ENCODE peak calls at places on chromosome X, in four cellular contexts. One of them, this sample, is unnamed.
A peak's percentile ranks its signal among the peaks of the same experiment; 100 is the strongest.

GRCh38 chrX:2385224-2385623 is 115.6 kb downstream of the DHRSX start:
- DNase-seq in nucleus accumbens: no peak
- DNase-seq in HFF-Myc: no peak
- DNase-seq in aorta: no peak
- DNase-seq in this sample: no peak

GRCh38 chrX:3728454-3728853 is 15.0 kb upstream of the PRKX start:
- DNase-seq in aorta: no peak
- DNase-seq in nucleus accumbens: no peak
- DNase-seq in HFF-Myc: no peak
- DNase-seq in this sample: no peak

GRCh38 chrX:13747836-13748235 is 13.3 kb downstream of the OFD1 start:
- DNase-seq in HFF-Myc: peak; percentile 11
- DNase-seq in aorta: no peak
- DNase-seq in nucleus accumbens: no peak
- DNase-seq in this sample: peak; percentile 50

GRCh38 chrX:19679787-19680186 is 164.5 kb upstream of the MAP3K15 start:
- DNase-seq in HFF-Myc: no peak
- DNase-seq in aorta: no peak
- DNase-seq in nucleus accumbens: no peak
- DNase-seq in this sample: no peak

GRCh38 chrX:39311646-39312045 is 510.4 kb downstream of the MID1IP1 start:
- DNase-seq in HFF-Myc: no peak
- DNase-seq in nucleus accumbens: no peak
- DNase-seq in aorta: no peak
- DNase-seq in this sample: no peak

GRCh38 chrX:155070663-155070974 is 317 bp downstream of the CMC4 start:
- DNase-seq in HFF-Myc: no peak
- DNase-seq in nucleus accumbens: peak; percentile 23
- DNase-seq in aorta: no peak
- DNase-seq in this sample: no peak

GRCh38 chrX:69037786-69038185 is 127.5 kb downstream of the PJA1 start:
- DNase-seq in nucleus accumbens: no peak
- DNase-seq in aorta: no peak
- DNase-seq in HFF-Myc: no peak
- DNase-seq in this sample: no peak

GRCh38 chrX:94600077-94600476 is 926.1 kb downstream of the FAM133A start:
- DNase-seq in nucleus accumbens: no peak
- DNase-seq in HFF-Myc: no peak
- DNase-seq in aorta: no peak
- DNase-seq in this sample: no peak

GRCh38 chrX:112822892-112823291 is 17.7 kb downstream of the AMOT start:
- DNase-seq in HFF-Myc: no peak
- DNase-seq in nucleus accumbens: no peak
- DNase-seq in aorta: no peak
- DNase-seq in this sample: no peak

GRCh38 chrX:151679798-151680427 is 15.3 kb upstream of the PRRG3 start:
- DNase-seq in nucleus accumbens: no peak
- DNase-seq in HFF-Myc: no peak
- DNase-seq in aorta: no peak
- DNase-seq in this sample: no peak

GRCh38 chrX:118545510-118545909 is 49.9 kb downstream of the DOCK11 start:
- DNase-seq in HFF-Myc: no peak
- DNase-seq in nucleus accumbens: no peak
- DNase-seq in aorta: no peak
- DNase-seq in this sample: no peak

GRCh38 chrX:25858273-25858880 is 279.8 kb upstream of the MAGEB18 start:
- DNase-seq in HFF-Myc: no peak
- DNase-seq in nucleus accumbens: no peak
- DNase-seq in aorta: no peak
- DNase-seq in this sample: no peak

GRCh38 chrX:21715825-21716224 is 42.1 kb downstream of the SMPX start:
- DNase-seq in aorta: no peak
- DNase-seq in nucleus accumbens: no peak
- DNase-seq in HFF-Myc: no peak
- DNase-seq in this sample: no peak

GRCh38 chrX:65644621-65645287 is 22.7 kb upstream of the MSN start:
- DNase-seq in HFF-Myc: peak; percentile 41
- DNase-seq in nucleus accumbens: peak; percentile 0
- DNase-seq in aorta: peak; percentile 93
- DNase-seq in this sample: peak; percentile 46

GRCh38 chrX:147891886-147892285 is 19.8 kb upstream of the FMR1 start:
- DNase-seq in aorta: no peak
- DNase-seq in nucleus accumbens: no peak
- DNase-seq in HFF-Myc: no peak
- DNase-seq in this sample: no peak

GRCh38 chrX:22273714-22274317 is 1.1 kb downstream of the CBLL2 start:
- DNase-seq in nucleus accumbens: no peak
- DNase-seq in aorta: no peak
- DNase-seq in HFF-Myc: no peak
- DNase-seq in this sample: no peak

GRCh38 chrX:9349572-9350259 is 115.1 kb upstream of the TBL1X start:
- DNase-seq in nucleus accumbens: no peak
- DNase-seq in aorta: no peak
- DNase-seq in HFF-Myc: no peak
- DNase-seq in this sample: peak; percentile 20

GRCh38 chrX:132483951-132484350 is 4.9 kb downstream of the MBNL3 start:
- DNase-seq in HFF-Myc: no peak
- DNase-seq in aorta: no peak
- DNase-seq in nucleus accumbens: no peak
- DNase-seq in this sample: no peak

This sample was measured in midbrain.